ENCODE peak calls at places on chromosomes 11 and 22, in four cellular contexts. X is GM12891; I is stimulated activated CD8-positive, alpha-beta memory T cell treated with anti-CD3 and anti-CD28 coated beads, Interleukin-12 subunit alpha, Interleukin-12 subunit beta, amount 100 ng/mL, for 4 hours; C is GOT3. J is an unnamed sample.

GRCh38 chr22:43622886-43623285 is 189.2 kb downstream of the EFCAB6 start:
- DNase-seq in X (no peak), I (no peak), C (no peak), J (no peak)

GRCh38 chr22:39097098-39098020 is at the start of gene APOBEC3H:
- DNase-seq in X (no peak), I (no peak), C (no peak), J (no peak)

GRCh38 chr22:26086359-26086758 is 82.9 kb upstream of the SEZ6L start:
- DNase-seq in X (no peak), I (no peak), C (no peak), J (no peak)

GRCh38 chr22:28674121-28674563 is 5.5 kb downstream of the TTC28 start:
- DNase-seq in X (peak; percentile 27), I (no peak), C (no peak), J (no peak)

GRCh38 chr22:30650508-30651116 is 15.0 kb downstream of the SLC35E4 start:
- DNase-seq in X (no peak), I (no peak), C (no peak), J (no peak)

GRCh38 chr11:60389279-60389910 is 6.9 kb upstream of the MS4A14 start:
- DNase-seq in X (peak; percentile 11), I (no peak), C (no peak), J (no peak)

GRCh38 chr11:45178890-45179663 is 32.6 kb downstream of the PRDM11 start:
- DNase-seq in X (no peak), I (no peak), C (no peak), J (no peak)

GRCh38 chr11:134636071-134636470 is 224.0 kb upstream of the B3GAT1 start:
- DNase-seq in X (no peak), I (no peak), C (no peak), J (no peak)

GRCh38 chr11:125942771-125943428 is 2.9 kb upstream of the VSIG10L2 start:
- DNase-seq in X (no peak), I (no peak), C (no peak), J (no peak)

GRCh38 chr11:25953015-25953414 is 378.9 kb upstream of the ANO3 start:
- DNase-seq in X (no peak), I (no peak), C (no peak), J (no peak)

GRCh38 chr11:3992964-3993363 is 101.6 kb upstream of the RRM1 start:
- DNase-seq in X (no peak), I (no peak), C (no peak), J (no peak)

GRCh38 chr11:83194284-83195175 is 1.0 kb downstream of the ANKRD42 start:
- DNase-seq in X (peak; percentile 33), I (peak; percentile 37), C (peak; percentile 18), J (peak; percentile 33)

GRCh38 chr11:70176940-70177689 is 26.0 kb upstream of the FADD start:
- DNase-seq in X (peak; percentile 90), I (peak; percentile 11), C (no peak), J (no peak)

GRCh38 chr22:24305260-24305692 is 34.6 kb downstream of the SPECC1L start:
- DNase-seq in X (no peak), I (no peak), C (no peak), J (no peak)

GRCh38 chr11:17720796-17721171 is 1.4 kb downstream of the MYOD1 start:
- DNase-seq in X (no peak), I (no peak), C (no peak), J (no peak)

GRCh38 chr11:27902981-27903624 is 202.8 kb upstream of the BDNF start:
- DNase-seq in X (no peak), I (no peak), C (no peak), J (no peak)

GRCh38 chr11:134393638-134394037 is 18.4 kb downstream of the B3GAT1 start:
- DNase-seq in X (no peak), I (no peak), C (no peak), J (no peak)

GRCh38 chr22:38081941-38082828 is 1.8 kb downstream of the SLC16A8 start:
- DNase-seq in X (peak; percentile 66), I (no peak), C (no peak), J (no peak)

GRCh38 chr22:47175151-47175760 is 412.8 kb downstream of the TBC1D22A start:
- DNase-seq in X (no peak), I (no peak), C (no peak), J (no peak)

GRCh38 chr11:1502971-1503707 is 16.6 kb upstream of the MOB2 start:
- DNase-seq in X (no peak), I (no peak), C (no peak), J (no peak)

GRCh38 chr11:102171101-102171500 is 60.9 kb downstream of the YAP1 start:
- DNase-seq in X (no peak), I (no peak), C (no peak), J (no peak)

GRCh38 chr22:50219800-50220602 is 19.2 kb downstream of the SELENOO start:
- DNase-seq in X (no peak), I (no peak), C (no peak), J (no peak)

GRCh38 chr22:23834830-23835772 is 3.7 kb downstream of the DERL3 start:
- DNase-seq in X (no peak), I (no peak), C (no peak), J (no peak)

GRCh38 chr11:118175600-118176399 is 639 bp downstream of the SCN2B start:
- DNase-seq in X (no peak), I (no peak), C (no peak), J (no peak)

GRCh38 chr11:62883677-62884076 is 3.0 kb downstream of the SLC3A2 start:
- DNase-seq in X (no peak), I (no peak), C (no peak), J (no peak)